ENCODE peak calls at places on chromosomes 3 and 15, in six cellular contexts. O is left colon; N is activated T-cell treated with anti-CD3 and anti-CD28 coated beads, Interleukin-2, amount 50 U/mL, for 72 hours; S is dorsolateral prefrontal cortex; V is astrocyte; Y is amniotic epithelial cell. I is an unnamed sample.
A peak's percentile ranks its signal among the peaks of the same experiment; 100 is the strongest.

GRCh38 chr3:44996556-44996969 is 20.5 kb downstream of the EXOSC7 start:
- DNase-seq in Y (peak; percentile 49), V (no peak), S (no peak), O (no peak), N (no peak), I (no peak)

GRCh38 chr3:138349926-138350665 is 1.7 kb downstream of the MRAS start:
- DNase-seq in O (no peak), V (no peak), N (no peak), S (no peak), Y (no peak), I (no peak)

GRCh38 chr15:37004373-37004869 is 95.9 kb downstream of the MEIS2 start:
- DNase-seq in Y (no peak), S (no peak), N (no peak), V (no peak), O (no peak), I (no peak)

GRCh38 chr3:188554404-188554803 is 400.4 kb downstream of the LPP start:
- DNase-seq in S (no peak), V (peak; percentile 44), Y (peak; percentile 28), O (no peak), N (no peak), I (no peak)

GRCh38 chr3:30408105-30408557 is 198.3 kb upstream of the TGFBR2 start:
- DNase-seq in O (no peak), Y (peak; percentile 18), S (no peak), N (no peak), V (peak; percentile 30), I (peak; percentile 5)

GRCh38 chr15:100111103-100112060 is 230.4 kb downstream of the ADAMTS17 start:
- DNase-seq in Y (peak; percentile 78), O (peak; percentile 23), V (peak; percentile 85), S (peak; percentile 57), N (peak; percentile 62), I (peak; percentile 63)

GRCh38 chr15:58840048-58840447 is 68.9 kb downstream of the MINDY2 start:
- DNase-seq in V (peak; percentile 51), N (no peak), O (no peak), S (no peak), Y (peak; percentile 93), I (peak; percentile 66)

GRCh38 chr3:118628704-118629341 is 405.8 kb downstream of the IGSF11 start:
- DNase-seq in O (peak; percentile 62), S (peak; percentile 66), V (peak; percentile 39), N (peak; percentile 28), Y (peak; percentile 13), I (peak; percentile 91)

GRCh38 chr3:58237940-58238681 is 519 bp downstream of the ABHD6 start:
- DNase-seq in O (peak; percentile 78), S (peak; percentile 82), V (no peak), Y (no peak), N (peak; percentile 55), I (peak; percentile 5)

GRCh38 chr3:43620953-43621405 is 832 bp downstream of the ANO10 start:
- DNase-seq in N (no peak), S (no peak), V (no peak), O (no peak), Y (peak; percentile 9), I (peak; percentile 18)

GRCh38 chr3:43540625-43541024 is 81.2 kb downstream of the ANO10 start:
- DNase-seq in S (no peak), O (no peak), N (no peak), V (no peak), Y (peak; percentile 82), I (no peak)

GRCh38 chr15:68192117-68192516 is 13.0 kb downstream of the CALML4 start:
- DNase-seq in O (no peak), V (no peak), Y (no peak), N (no peak), S (no peak), I (no peak)

GRCh38 chr3:100603449-100603848 is 6.0 kb upstream of the ADGRG7 start:
- DNase-seq in V (no peak), N (no peak), Y (peak; percentile 26), S (no peak), O (no peak), I (peak; percentile 82)

GRCh38 chr15:42139596-42139995 is 16.8 kb downstream of the PLA2G4F start:
- DNase-seq in V (no peak), O (no peak), N (no peak), Y (no peak), S (peak; percentile 19), I (no peak)

GRCh38 chr3:185645596-185646381 is 59.7 kb downstream of the SENP2 start:
- DNase-seq in O (no peak), Y (peak; percentile 42), N (no peak), V (no peak), S (no peak), I (no peak)

GRCh38 chr3:140428380-140428779 is 249.5 kb upstream of the TRIM42 start:
- DNase-seq in V (no peak), Y (no peak), O (no peak), S (no peak), N (no peak), I (no peak)

GRCh38 chr3:162525052-162525451 is 1028.4 kb downstream of the OTOL1 start:
- DNase-seq in O (no peak), V (peak; percentile 95), Y (peak; percentile 100), N (no peak), S (no peak), I (no peak)

GRCh38 chr15:26212109-26212508 is 349.0 kb upstream of the ATP10A start:
- DNase-seq in V (no peak), Y (no peak), O (no peak), S (no peak), N (no peak), I (no peak)

I was measured in HT-29.